ENCODE peak calls at places on chromosomes 6 and 20, in five cellular contexts. W is EH, O is AG08395, E is fibroblast of pulmonary artery, U is C1 segment of cervical spinal cord. C is an unnamed sample.

GRCh38 chr6:116034327-116034726 is 26.4 kb downstream of the FRK start:
- DNase-seq in W (peak; percentile 79), O (peak; percentile 34), E (peak; percentile 86), U (no peak), C (no peak)

GRCh38 chr6:137102851-137103492 is 58.2 kb upstream of the IL20RA start:
- DNase-seq in W (no peak), O (no peak), E (no peak), U (no peak), C (no peak)

GRCh38 chr6:16585805-16586204 is 175.5 kb downstream of the ATXN1 start:
- DNase-seq in W (no peak), O (peak; percentile 52), E (peak; percentile 10), U (no peak), C (no peak)

GRCh38 chr6:21098134-21098533 is 495.4 kb upstream of the SOX4 start:
- DNase-seq in W (no peak), O (no peak), E (no peak), U (no peak), C (no peak)

GRCh38 chr6:154754152-154754551 is 20.9 kb downstream of the SCAF8 start:
- DNase-seq in W (no peak), O (peak; percentile 26), E (peak; percentile 49), U (no peak), C (no peak)

GRCh38 chr6:162151050-162151658 is 576.4 kb downstream of the PRKN start:
- DNase-seq in W (no peak), O (peak; percentile 17), E (peak; percentile 27), U (no peak), C (no peak)

GRCh38 chr20:32522775-32523612 is 62.1 kb downstream of the NOL4L start:
- DNase-seq in W (peak; percentile 60), O (peak; percentile 32), E (no peak), U (no peak), C (no peak)

GRCh38 chr20:49420811-49421295 is 61.6 kb downstream of the KCNB1 start:
- DNase-seq in W (no peak), O (no peak), E (peak; percentile 31), U (no peak), C (no peak)

GRCh38 chr20:16367948-16368560 is 205.2 kb downstream of the KIF16B start:
- DNase-seq in W (no peak), O (no peak), E (no peak), U (no peak), C (no peak)

GRCh38 chr6:34295721-34296120 is 46.9 kb upstream of the SMIM29 start:
- DNase-seq in W (peak; percentile 6), O (no peak), E (peak; percentile 26), U (no peak), C (no peak)

GRCh38 chr6:154830771-154831170 is 97.6 kb downstream of the SCAF8 start:
- DNase-seq in W (no peak), O (no peak), E (no peak), U (no peak), C (no peak)

GRCh38 chr6:144878577-144878976 is 593.4 kb downstream of the UTRN start:
- DNase-seq in W (no peak), O (no peak), E (no peak), U (no peak), C (no peak)

GRCh38 chr6:111920581-111920980 is 47.3 kb upstream of the FYN start:
- DNase-seq in W (no peak), O (no peak), E (no peak), U (no peak), C (no peak)

GRCh38 chr20:58583586-58583985 is 67.5 kb upstream of the STX16 start:
- DNase-seq in W (no peak), O (no peak), E (no peak), U (no peak), C (no peak)

GRCh38 chr6:144104898-144105487 is 9.6 kb upstream of the SF3B5 start:
- DNase-seq in W (peak; percentile 78), O (peak; percentile 75), E (peak; percentile 90), U (no peak), C (no peak)

GRCh38 chr6:35183935-35184334 is 29.8 kb upstream of the SCUBE3 start:
- DNase-seq in W (no peak), O (no peak), E (no peak), U (no peak), C (no peak)

GRCh38 chr6:106684011-106684410 is 54.6 kb downstream of the QRSL1 start:
- DNase-seq in W (no peak), O (no peak), E (no peak), U (no peak), C (no peak)

GRCh38 chr20:47428851-47429336 is 72.4 kb upstream of the ZMYND8 start:
- DNase-seq in W (no peak), O (no peak), E (no peak), U (no peak), C (no peak)

C was measured in T-helper 22 cell.